ENCODE peak calls at places on chromosomes 5 and 9, in five cellular contexts. P is stomach, O is SK-N-SH, D is transverse colon, C is breast epithelium. W is an unnamed sample.

GRCh38 chr5:140546851-140547507 is 483 bp upstream of the EIF4EBP3 start:
- DNase-seq in P (no peak), D (peak; percentile 58), C (no peak), O (no peak), W (no peak)

GRCh38 chr9:130447193-130447816 is 2.5 kb downstream of the ASS1 start:
- DNase-seq in C (peak; percentile 46), O (no peak), D (no peak), P (no peak), W (no peak)

GRCh38 chr5:39523821-39524220 is 99.0 kb upstream of the DAB2 start:
- DNase-seq in P (no peak), D (no peak), O (no peak), C (no peak), W (no peak)

GRCh38 chr5:35826056-35826455 is 30.6 kb upstream of the IL7R start:
- DNase-seq in C (no peak), O (no peak), D (no peak), P (no peak), W (no peak)

GRCh38 chr9:104386425-104387069 is 117.5 kb upstream of the OR13F1 start:
- DNase-seq in O (peak; percentile 41), D (no peak), C (no peak), P (no peak), W (peak; percentile 20)

GRCh38 chr9:81536242-81537025 is 152.9 kb downstream of the TLE1 start:
- DNase-seq in D (no peak), C (no peak), O (no peak), P (no peak), W (no peak)

GRCh38 chr5:117679046-117679445 is 1104.4 kb upstream of the SEMA6A start:
- DNase-seq in D (no peak), O (no peak), P (no peak), C (no peak), W (no peak)

GRCh38 chr9:120917989-120918630 is 8.5 kb downstream of the TRAF1 start:
- DNase-seq in C (no peak), D (no peak), O (no peak), P (no peak), W (no peak)

GRCh38 chr9:33211695-33212393 is 28.1 kb upstream of the SPINK4 start:
- DNase-seq in O (no peak), P (no peak), C (no peak), D (peak; percentile 62), W (no peak)

GRCh38 chr5:56950626-56951130 is 1.2 kb downstream of the MIER3 start:
- DNase-seq in C (peak; percentile 27), O (peak; percentile 62), P (peak; percentile 66), D (peak; percentile 76), W (peak; percentile 74)

GRCh38 chr5:141876628-141877477 is 1.4 kb downstream of the PCDH1 start:
- DNase-seq in C (peak; percentile 48), P (peak; percentile 71), D (peak; percentile 44), O (no peak), W (peak; percentile 59)

GRCh38 chr5:76406567-76407155 is 3.6 kb downstream of the IQGAP2 start:
- DNase-seq in P (no peak), O (no peak), D (no peak), C (no peak), W (no peak)

GRCh38 chr5:171155621-171156020 is 153.4 kb upstream of the TLX3 start:
- DNase-seq in D (no peak), C (no peak), P (no peak), O (no peak), W (peak; percentile 62)

GRCh38 chr5:172114875-172115422 is 73.1 kb downstream of the STK10 start:
- DNase-seq in C (no peak), O (no peak), P (peak; percentile 43), D (peak; percentile 66), W (no peak)

GRCh38 chr9:78369644-78370219 is 72.8 kb downstream of the PSAT1 start:
- DNase-seq in C (peak; percentile 40), D (peak; percentile 66), O (peak; percentile 79), P (peak; percentile 71), W (peak; percentile 67)

GRCh38 chr9:117704024-117704575 is at the start of gene TLR4:
- DNase-seq in O (no peak), P (peak; percentile 54), D (peak; percentile 71), C (peak; percentile 35), W (peak; percentile 99)

DNA sequence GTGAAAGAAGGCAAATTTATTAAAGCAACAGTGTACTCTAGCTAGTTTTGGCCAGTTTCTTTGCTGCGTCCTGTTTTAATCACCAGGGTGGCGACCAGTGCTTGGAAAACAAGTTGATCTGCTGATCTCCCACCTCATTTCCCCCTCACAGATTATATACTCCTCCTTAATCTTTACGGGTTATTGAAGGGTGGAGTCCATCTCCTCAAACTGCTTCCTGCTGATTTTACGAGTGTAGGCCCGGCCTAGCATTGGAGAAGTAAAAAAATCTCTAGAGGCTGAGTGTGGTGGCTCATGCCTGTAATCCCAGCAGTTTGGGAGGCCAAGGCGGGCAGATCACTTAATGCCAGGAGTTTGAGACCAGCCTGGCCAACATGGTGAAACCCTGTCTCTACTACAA is 14.0 kb upstream of the CFAP95 start:
- DNase-seq in C (no peak), D (peak; percentile 41), P (no peak), O (no peak), W (no peak)
- H3K36me3 ChIP-seq in C (no peaks in the 10 kb centered on the region), D (no peaks in the 10 kb centered on the region), P (no peaks in the 10 kb centered on the region), O (no peaks in the 10 kb centered on the region), W (no peaks in the 10 kb centered on the region)

GRCh38 chr5:1483856-1484255 is 38.6 kb upstream of the SLC6A3 start:
- DNase-seq in P (no peak), C (no peak), D (no peak), O (no peak), W (no peak)

GRCh38 chr5:1486271-1486670 is 37.5 kb downstream of the LPCAT1 start:
- DNase-seq in P (no peak), C (no peak), D (no peak), O (no peak), W (no peak)

GRCh38 chr5:1483064-1483463 is 37.8 kb upstream of the SLC6A3 start:
- DNase-seq in C (no peak), D (no peak), O (no peak), P (no peak), W (no peak)

GRCh38 chr5:1485320-1486118 is 38.2 kb downstream of the LPCAT1 start:
- DNase-seq in D (no peak), O (no peak), P (no peak), C (no peak), W (no peak)

GRCh38 chr5:1484416-1485319 is 39.1 kb downstream of the LPCAT1 start:
- DNase-seq in D (no peak), P (no peak), C (no peak), O (no peak), W (no peak)
- TF ChIP-seq POLR2AphosphoS5 in D (no peak), P (no peak), C (no peak), O (no peak), W (no peak)

DNA sequence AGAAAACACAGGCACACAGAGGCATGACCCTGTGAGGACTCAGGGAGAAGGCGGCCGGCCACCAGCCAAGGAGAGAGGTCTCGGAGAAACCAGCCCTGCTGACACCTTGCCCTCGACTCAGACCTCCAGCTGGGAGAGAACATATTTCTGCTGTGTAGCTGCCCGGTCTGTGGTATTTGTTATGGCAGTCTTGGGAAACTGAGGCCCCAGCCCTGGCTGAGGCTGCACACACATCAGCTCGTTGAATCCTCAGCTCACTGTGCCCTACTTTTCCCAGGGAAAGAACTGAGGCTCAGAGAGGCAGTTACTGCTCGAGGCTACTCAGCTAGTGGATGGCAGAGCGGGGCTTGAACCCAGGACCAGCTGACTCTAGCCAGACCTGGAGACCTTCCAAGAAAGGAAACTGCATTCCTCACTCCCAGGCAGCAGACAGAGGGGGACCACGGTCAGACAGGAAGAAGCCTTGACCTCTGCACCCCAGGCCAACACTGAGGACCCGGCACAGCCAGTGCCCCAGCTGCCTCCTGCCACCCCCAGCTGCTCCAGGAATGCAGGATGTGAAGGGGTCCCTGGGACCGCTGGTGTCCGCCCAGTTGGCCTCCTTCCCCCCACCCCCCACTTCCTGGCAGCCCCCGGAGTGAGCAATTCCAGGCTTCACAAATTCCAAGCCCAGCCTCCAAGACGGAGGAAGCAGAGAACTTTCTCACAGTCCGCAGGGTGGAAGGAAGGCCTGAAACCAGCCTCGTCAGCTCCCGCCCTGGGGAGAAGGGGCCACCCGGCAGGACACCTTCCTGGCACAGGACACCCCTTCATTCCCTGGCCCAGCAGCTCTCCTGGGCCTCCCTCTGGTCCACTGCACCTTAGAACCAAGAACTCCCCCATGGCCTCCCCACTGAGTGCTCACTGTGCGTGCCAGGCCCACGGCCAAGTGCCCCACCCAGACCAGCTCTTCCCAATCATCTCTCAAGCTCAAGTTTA is 69.9 kb downstream of the LRSAM1 start:
- DNase-seq in P (no peak), O (no peak), D (no peak), C (no peak), W (peak; percentile 90)
- H3K36me3 ChIP-seq in P (peaks cover 71% of the 10 kb centered on the region), O (peaks cover 57% of the 10 kb centered on the region), D (peaks cover 40% of the 10 kb centered on the region), C (peaks cover 4% of the 10 kb centered on the region), W (peaks cover 28% of the 10 kb centered on the region)

DNA sequence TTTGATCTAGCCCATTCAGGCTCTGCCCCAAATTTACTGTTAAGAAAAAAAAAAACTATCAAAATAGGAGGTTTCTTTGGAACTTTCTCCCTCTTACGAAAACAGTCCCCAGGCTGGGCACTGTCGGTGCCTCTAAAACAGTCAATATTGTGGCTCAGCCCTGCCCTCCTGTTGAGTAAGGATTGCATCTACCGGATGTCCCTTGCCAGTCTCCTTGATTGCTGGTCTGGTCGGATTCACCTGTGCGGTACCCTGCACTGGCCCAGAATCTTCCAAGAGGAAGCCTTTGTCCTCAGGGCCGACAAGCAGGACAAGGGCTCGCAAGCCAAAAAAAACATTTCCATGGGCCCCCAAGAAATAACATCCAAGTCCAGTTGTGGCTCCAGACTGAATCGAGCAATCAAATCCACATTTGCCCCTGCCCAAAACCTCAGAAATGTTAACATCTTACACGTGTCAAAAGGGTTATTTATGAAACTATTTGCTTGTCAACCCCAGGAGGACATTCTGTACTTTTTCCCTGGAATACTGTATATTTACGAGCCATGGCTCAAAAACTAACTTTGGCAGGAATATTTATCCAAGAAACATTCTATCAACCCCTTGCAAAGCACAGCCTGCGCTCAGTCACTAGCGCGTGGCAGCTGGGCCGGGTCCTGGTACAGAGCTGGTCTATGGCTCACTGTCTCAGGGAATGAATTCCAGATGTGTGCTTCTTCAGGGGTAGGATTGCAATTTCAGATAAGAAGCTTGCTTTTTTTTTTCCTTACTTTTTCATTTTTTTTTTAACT is 129.2 kb upstream of the ADRA1B start:
- DNase-seq in P (no peak), D (peak; percentile 19), C (peak; percentile 34), O (peak; percentile 45), W (no peak)
- TF ChIP-seq POLR2AphosphoS5 in P (peak; percentile 49), D (peak; percentile 58), C (peak; percentile 52), O (peak; percentile 43), W (no peak)

GRCh38 chr5:55387865-55388264 is 80.1 kb downstream of the MTREX start:
- DNase-seq in C (no peak), O (no peak), P (no peak), D (no peak), W (no peak)
- H3K36me3 ChIP-seq in C (no peaks in the 10 kb centered on the region), O (peaks cover 76% of the 10 kb centered on the region), P (peaks cover 64% of the 10 kb centered on the region), D (peaks cover 10% of the 10 kb centered on the region), W (peaks cover 2% of the 10 kb centered on the region)

GRCh38 chr5:156686816-156687215 is 163.3 kb upstream of the PPP1R2B start:
- DNase-seq in D (no peak), O (no peak), C (no peak), P (no peak), W (no peak)
- TF ChIP-seq POLR2AphosphoS5 in D (no peak), O (no peak), C (no peak), P (no peak), W (no peak)

W was measured in endothelial cell of umbilical vein.